ENCODE peak calls at places on chromosomes 1 and 21, in six cellular contexts. One of them, this sample, is unnamed.

GRCh38 chr1:14583788-14584187 is 14.7 kb upstream of the KAZN start:
- DNase-seq in HCT116: no peak
- DNase-seq in SK-N-SH: no peak
- DNase-seq in neuronal stem cell: no peak
- DNase-seq in endothelial cell of umbilical vein: no peak
- DNase-seq in K562: no peak
- DNase-seq in this sample: no peak

GRCh38 chr1:101105877-101106276 is 80.3 kb upstream of the DPH5 start:
- DNase-seq in HCT116: no peak
- DNase-seq in SK-N-SH: no peak
- DNase-seq in neuronal stem cell: no peak
- DNase-seq in endothelial cell of umbilical vein: no peak
- DNase-seq in K562: no peak
- DNase-seq in this sample: peak; percentile 69

GRCh38 chr1:175803413-175803812 is 60.0 kb upstream of the TNR start:
- DNase-seq in HCT116: no peak
- DNase-seq in SK-N-SH: no peak
- DNase-seq in neuronal stem cell: no peak
- DNase-seq in endothelial cell of umbilical vein: no peak
- DNase-seq in K562: no peak
- DNase-seq in this sample: no peak

GRCh38 chr1:215543191-215543606 is 23.9 kb upstream of the KCTD3 start:
- DNase-seq in HCT116: no peak
- DNase-seq in SK-N-SH: no peak
- DNase-seq in neuronal stem cell: no peak
- DNase-seq in endothelial cell of umbilical vein: no peak
- DNase-seq in K562: no peak
- DNase-seq in this sample: peak; percentile 58

GRCh38 chr1:67749844-67750689 is 65.1 kb downstream of the GADD45A start:
- DNase-seq in HCT116: peak; percentile 59
- DNase-seq in SK-N-SH: no peak
- DNase-seq in neuronal stem cell: no peak
- DNase-seq in endothelial cell of umbilical vein: peak; percentile 76
- DNase-seq in K562: peak; percentile 43
- DNase-seq in this sample: peak; percentile 92

GRCh38 chr21:14545906-14546480 is at the start of gene SAMSN1:
- DNase-seq in HCT116: no peak
- DNase-seq in SK-N-SH: no peak
- DNase-seq in neuronal stem cell: no peak
- DNase-seq in endothelial cell of umbilical vein: peak; percentile 85
- DNase-seq in K562: peak; percentile 60
- DNase-seq in this sample: no peak

GRCh38 chr1:27528701-27529637 is 39.0 kb upstream of the WASF2 start:
- DNase-seq in HCT116: no peak
- DNase-seq in SK-N-SH: no peak
- DNase-seq in neuronal stem cell: no peak
- DNase-seq in endothelial cell of umbilical vein: peak; percentile 48
- DNase-seq in K562: peak; percentile 67
- DNase-seq in this sample: peak; percentile 54

GRCh38 chr1:45246760-45247159 is 40.4 kb upstream of the ZSWIM5 start:
- DNase-seq in HCT116: no peak
- DNase-seq in SK-N-SH: no peak
- DNase-seq in neuronal stem cell: no peak
- DNase-seq in endothelial cell of umbilical vein: peak; percentile 97
- DNase-seq in K562: no peak
- DNase-seq in this sample: peak; percentile 76

GRCh38 chr1:55234016-55234415 is 18.9 kb upstream of the USP24 start:
- DNase-seq in HCT116: no peak
- DNase-seq in SK-N-SH: no peak
- DNase-seq in neuronal stem cell: no peak
- DNase-seq in endothelial cell of umbilical vein: no peak
- DNase-seq in K562: no peak
- DNase-seq in this sample: peak; percentile 64

GRCh38 chr1:5667513-5668325 is 324.5 kb downstream of the NPHP4 start:
- DNase-seq in HCT116: no peak
- DNase-seq in SK-N-SH: peak; percentile 52
- DNase-seq in neuronal stem cell: no peak
- DNase-seq in endothelial cell of umbilical vein: no peak
- DNase-seq in K562: no peak
- DNase-seq in this sample: no peak

GRCh38 chr1:18907914-18908845 is 5.8 kb upstream of the ALDH4A1 start:
- DNase-seq in HCT116: no peak
- DNase-seq in SK-N-SH: no peak
- DNase-seq in neuronal stem cell: no peak
- DNase-seq in endothelial cell of umbilical vein: peak; percentile 45
- DNase-seq in K562: peak; percentile 62
- DNase-seq in this sample: no peak

GRCh38 chr1:228430243-228430642 is 13.6 kb upstream of the TRIM17 start:
- DNase-seq in HCT116: no peak
- DNase-seq in SK-N-SH: no peak
- DNase-seq in neuronal stem cell: no peak
- DNase-seq in endothelial cell of umbilical vein: no peak
- DNase-seq in K562: no peak
- DNase-seq in this sample: no peak

GRCh38 chr1:21857142-21857839 is 45.2 kb downstream of the LDLRAD2 start:
- DNase-seq in HCT116: no peak
- DNase-seq in SK-N-SH: no peak
- DNase-seq in neuronal stem cell: no peak
- DNase-seq in endothelial cell of umbilical vein: no peak
- DNase-seq in K562: no peak
- DNase-seq in this sample: no peak

GRCh38 chr1:177937174-177937770 is 32.6 kb downstream of the SEC16B start:
- DNase-seq in HCT116: no peak
- DNase-seq in SK-N-SH: no peak
- DNase-seq in neuronal stem cell: no peak
- DNase-seq in endothelial cell of umbilical vein: no peak
- DNase-seq in K562: no peak
- DNase-seq in this sample: no peak

GRCh38 chr1:24022611-24023359 is 42.7 kb upstream of the SRSF10 start:
- DNase-seq in HCT116: no peak
- DNase-seq in SK-N-SH: peak; percentile 29
- DNase-seq in neuronal stem cell: no peak
- DNase-seq in endothelial cell of umbilical vein: no peak
- DNase-seq in K562: no peak
- DNase-seq in this sample: peak; percentile 82

GRCh38 chr1:1306070-1306660 is 1.6 kb downstream of the ACAP3 start:
- DNase-seq in HCT116: no peak
- DNase-seq in SK-N-SH: peak; percentile 52
- DNase-seq in neuronal stem cell: no peak
- DNase-seq in endothelial cell of umbilical vein: no peak
- DNase-seq in K562: no peak
- DNase-seq in this sample: peak; percentile 45

GRCh38 chr21:18424250-18424649 is 20.7 kb upstream of the TMPRSS15 start:
- DNase-seq in HCT116: no peak
- DNase-seq in SK-N-SH: no peak
- DNase-seq in neuronal stem cell: no peak
- DNase-seq in endothelial cell of umbilical vein: no peak
- DNase-seq in K562: no peak
- DNase-seq in this sample: no peak

GRCh38 chr1:205228052-205228451 is 306 bp downstream of the TMCC2 start:
- DNase-seq in HCT116: no peak
- DNase-seq in SK-N-SH: no peak
- DNase-seq in neuronal stem cell: no peak
- DNase-seq in endothelial cell of umbilical vein: no peak
- DNase-seq in K562: no peak
- DNase-seq in this sample: no peak
- H3K9ac ChIP-seq in HCT116: peak overlapping the region; percentile 39
- H3K9ac ChIP-seq in SK-N-SH: peak overlapping the region; percentile 53
- H3K9ac ChIP-seq in neuronal stem cell: peak overlapping the region; percentile 83
- H3K9ac ChIP-seq in endothelial cell of umbilical vein: no peak overlapping the region
- H3K9ac ChIP-seq in K562: peak overlapping the region; percentile 85
- H3K9ac ChIP-seq in this sample: peak overlapping the region; percentile 61

GRCh38 chr1:16209847-16210407 is 2.5 kb downstream of the ARHGEF19 start:
- DNase-seq in HCT116: no peak
- DNase-seq in SK-N-SH: no peak
- DNase-seq in neuronal stem cell: no peak
- DNase-seq in endothelial cell of umbilical vein: no peak
- DNase-seq in K562: no peak
- DNase-seq in this sample: peak; percentile 16

GRCh38 chr1:16213013-16213412 is 561 bp upstream of the ARHGEF19 start:
- DNase-seq in HCT116: no peak
- DNase-seq in SK-N-SH: no peak
- DNase-seq in neuronal stem cell: no peak
- DNase-seq in endothelial cell of umbilical vein: no peak
- DNase-seq in K562: no peak
- DNase-seq in this sample: no peak

GRCh38 chr1:16211824-16212223 is 628 bp downstream of the ARHGEF19 start:
- DNase-seq in HCT116: no peak
- DNase-seq in SK-N-SH: no peak
- DNase-seq in neuronal stem cell: no peak
- DNase-seq in endothelial cell of umbilical vein: no peak
- DNase-seq in K562: no peak
- DNase-seq in this sample: no peak

GRCh38 chr1:16210581-16210980 is 1.9 kb downstream of the ARHGEF19 start:
- DNase-seq in HCT116: no peak
- DNase-seq in SK-N-SH: no peak
- DNase-seq in neuronal stem cell: no peak
- DNase-seq in endothelial cell of umbilical vein: no peak
- DNase-seq in K562: no peak
- DNase-seq in this sample: no peak

GRCh38 chr1:16212251-16212961 is at the start of gene ARHGEF19:
- DNase-seq in HCT116: no peak
- DNase-seq in SK-N-SH: no peak
- DNase-seq in neuronal stem cell: no peak
- DNase-seq in endothelial cell of umbilical vein: no peak
- DNase-seq in K562: no peak
- DNase-seq in this sample: no peak
- H3K4me3 ChIP-seq in HCT116: peak within 1 kb of the TSS; percentile 46
- H3K4me3 ChIP-seq in SK-N-SH: no peak within 1 kb of the TSS
- H3K4me3 ChIP-seq in neuronal stem cell: peak within 1 kb of the TSS; percentile 24
- H3K4me3 ChIP-seq in endothelial cell of umbilical vein: no peak within 1 kb of the TSS
- H3K4me3 ChIP-seq in K562: no peak within 1 kb of the TSS
- H3K4me3 ChIP-seq in this sample: no peak within 1 kb of the TSS

GRCh38 chr1:65254320-65255087 is 54.8 kb upstream of the DNAJC6 start:
- DNase-seq in HCT116: peak; percentile 42
- DNase-seq in SK-N-SH: peak; percentile 97
- DNase-seq in neuronal stem cell: peak; percentile 75
- DNase-seq in endothelial cell of umbilical vein: peak; percentile 57
- DNase-seq in K562: peak; percentile 96
- DNase-seq in this sample: peak; percentile 94
- H3K4me1 ChIP-seq in HCT116: peaks cover 15% of the 10 kb centered on the region
- H3K4me1 ChIP-seq in SK-N-SH: no peaks in the 10 kb centered on the region
- H3K4me1 ChIP-seq in neuronal stem cell: peaks cover 4% of the 10 kb centered on the region
- H3K4me1 ChIP-seq in endothelial cell of umbilical vein: peaks cover 13% of the 10 kb centered on the region
- H3K4me1 ChIP-seq in K562: peaks cover 19% of the 10 kb centered on the region
- H3K4me1 ChIP-seq in this sample: peaks cover 10% of the 10 kb centered on the region

GRCh38 chr1:168686666-168687065 is 42.3 kb downstream of the DPT start:
- DNase-seq in HCT116: no peak
- DNase-seq in SK-N-SH: no peak
- DNase-seq in neuronal stem cell: no peak
- DNase-seq in endothelial cell of umbilical vein: no peak
- DNase-seq in K562: no peak
- DNase-seq in this sample: no peak
- H3K9ac ChIP-seq in HCT116: no peak overlapping the region
- H3K9ac ChIP-seq in SK-N-SH: no peak overlapping the region
- H3K9ac ChIP-seq in neuronal stem cell: no peak overlapping the region
- H3K9ac ChIP-seq in endothelial cell of umbilical vein: no peak overlapping the region
- H3K9ac ChIP-seq in K562: no peak overlapping the region
- H3K9ac ChIP-seq in this sample: no peak overlapping the region